ENCODE peak calls at places on chromosomes 16 and 17, in nine cellular contexts. O is cardiac fibroblast, T is GM12864, H is kidney epithelial cell, P is AG10803, G is upper lobe of right lung, K is fibroblast of villous mesenchyme, I is GM12865, W is heart right ventricle. B is an unnamed sample.

GRCh38 chr17:34726536-34727384 is 147.4 kb downstream of the TMEM132E start:
- DNase-seq in O (no peak), T (no peak), H (no peak), P (peak), G (no peak), K (no peak), I (no peak), W (no peak), B (no peak)

GRCh38 chr17:72726936-72727335 is 365.6 kb downstream of the SLC39A11 start:
- DNase-seq in O (peak), T (peak), H (peak), P (no peak), G (no peak), K (no peak), I (peak), W (no peak), B (no peak)

GRCh38 chr17:63293310-63293709 is 152.8 kb downstream of the CYB561 start:
- DNase-seq in O (peak), T (no peak), H (no peak), P (peak), G (no peak), K (peak), I (no peak), W (no peak), B (peak)

GRCh38 chr17:4895676-4896331 is 3.5 kb upstream of the C17orf107 start:
- DNase-seq in O (no peak), T (no peak), H (no peak), P (no peak), G (no peak), K (no peak), I (no peak), W (no peak), B (no peak)

GRCh38 chr17:77374170-77374936 is 233.6 kb downstream of the SEC14L1 start:
- DNase-seq in O (peak), T (no peak), H (no peak), P (peak), G (peak), K (peak), I (no peak), W (peak), B (peak)

GRCh38 chr16:84647830-84648594 is at the start of gene KLHL36:
- DNase-seq in O (no peak), T (no peak), H (no peak), P (peak), G (peak), K (no peak), I (peak), W (peak), B (peak)

GRCh38 chr17:4594406-4595349 is 10.3 kb downstream of the SMTNL2 start:
- DNase-seq in O (no peak), T (no peak), H (no peak), P (no peak), G (peak), K (no peak), I (peak), W (no peak), B (no peak)

GRCh38 chr16:68288252-68288650 is 22.5 kb downstream of the SLC7A6OS start:
- DNase-seq in O (no peak), T (no peak), H (no peak), P (no peak), G (no peak), K (no peak), I (no peak), W (no peak), B (no peak)

GRCh38 chr17:55859518-55859917 is 108.7 kb downstream of the PCTP start:
- DNase-seq in O (no peak), T (no peak), H (no peak), P (no peak), G (no peak), K (no peak), I (no peak), W (no peak), B (no peak)

GRCh38 chr17:66949501-66949900 is 15.0 kb upstream of the CACNG4 start:
- DNase-seq in O (peak), T (no peak), H (no peak), P (peak), G (peak), K (peak), I (no peak), W (no peak), B (peak)

GRCh38 chr16:31352344-31353115 is 2.4 kb upstream of the ITGAX start:
- DNase-seq in O (no peak), T (no peak), H (no peak), P (no peak), G (no peak), K (no peak), I (peak), W (no peak), B (no peak)

GRCh38 chr17:75346906-75347305 is 57.7 kb upstream of the SLC25A19 start:
- DNase-seq in O (no peak), T (no peak), H (no peak), P (peak), G (no peak), K (peak), I (peak), W (no peak), B (peak)

GRCh38 chr17:82810644-82811430 is 29.0 kb downstream of the ZNF750 start:
- DNase-seq in O (no peak), T (no peak), H (no peak), P (no peak), G (no peak), K (no peak), I (no peak), W (no peak), B (no peak)

GRCh38 chr16:67657751-67658518 is 2.1 kb downstream of the ACD start:
- DNase-seq in O (no peak), T (no peak), H (no peak), P (no peak), G (no peak), K (no peak), I (no peak), W (no peak), B (no peak)

GRCh38 chr17:18004901-18005305 is 32.2 kb downstream of the DRC3 start:
- DNase-seq in O (no peak), T (no peak), H (no peak), P (no peak), G (no peak), K (no peak), I (no peak), W (no peak), B (no peak)

GRCh38 chr17:76026714-76027158 is 370 bp downstream of the EVPL start:
- DNase-seq in O (no peak), T (no peak), H (no peak), P (no peak), G (peak), K (no peak), I (no peak), W (no peak), B (no peak)

GRCh38 chr16:55204094-55204493 is 119.9 kb upstream of the IRX6 start:
- DNase-seq in O (no peak), T (no peak), H (no peak), P (no peak), G (no peak), K (no peak), I (no peak), W (no peak), B (no peak)

GRCh38 chr17:63249256-63250006 is 196.7 kb downstream of the CYB561 start:
- DNase-seq in O (peak), T (no peak), H (no peak), P (peak), G (no peak), K (no peak), I (no peak), W (no peak), B (peak)

GRCh38 chr17:68029512-68030215 is 5.9 kb upstream of the KPNA2 start:
- DNase-seq in O (peak), T (no peak), H (no peak), P (no peak), G (no peak), K (no peak), I (no peak), W (no peak), B (no peak)

GRCh38 chr17:27968206-27968732 is 74.2 kb upstream of the NLK start:
- DNase-seq in O (no peak), T (no peak), H (no peak), P (no peak), G (no peak), K (no peak), I (no peak), W (peak), B (no peak)

GRCh38 chr16:28326881-28327610 is 34.7 kb downstream of the SBK1 start:
- DNase-seq in O (peak), T (peak), H (no peak), P (peak), G (peak), K (peak), I (peak), W (peak), B (peak)

GRCh38 chr16:84517366-84517765 is 12.9 kb upstream of the MEAK7 start:
- DNase-seq in O (no peak), T (no peak), H (no peak), P (no peak), G (no peak), K (no peak), I (no peak), W (no peak), B (no peak)

DNA sequence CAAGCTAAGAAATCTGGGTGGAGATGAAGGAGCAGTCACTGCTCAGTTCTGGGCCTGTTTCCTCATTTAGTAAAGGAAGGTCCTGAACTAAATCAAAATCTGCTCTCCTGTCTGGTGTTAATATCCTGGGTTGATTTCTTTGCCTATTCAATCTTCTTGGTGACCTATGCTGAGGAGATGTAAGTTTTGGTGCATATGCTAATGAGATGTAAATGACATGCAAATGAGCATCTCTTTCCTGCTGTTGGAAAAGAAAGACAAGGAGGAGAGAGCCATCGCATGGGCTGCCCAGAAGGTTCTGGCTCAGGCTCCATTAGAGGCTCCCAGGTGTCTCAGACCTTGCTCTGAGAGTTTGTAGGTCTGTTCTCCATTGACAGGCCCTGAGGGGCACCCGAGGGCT is 3.3 kb downstream of the ABI3 start:
- DNase-seq in O (no peak), T (no peak), H (no peak), P (no peak), G (no peak), K (no peak), I (no peak), W (no peak), B (no peak)
- H3K4me3 ChIP-seq in O (no peak), T (peak), H (no peak), P (no peak), G (peak), K (no peak), I (peak), W (no peak), B (no peak)

DNA sequence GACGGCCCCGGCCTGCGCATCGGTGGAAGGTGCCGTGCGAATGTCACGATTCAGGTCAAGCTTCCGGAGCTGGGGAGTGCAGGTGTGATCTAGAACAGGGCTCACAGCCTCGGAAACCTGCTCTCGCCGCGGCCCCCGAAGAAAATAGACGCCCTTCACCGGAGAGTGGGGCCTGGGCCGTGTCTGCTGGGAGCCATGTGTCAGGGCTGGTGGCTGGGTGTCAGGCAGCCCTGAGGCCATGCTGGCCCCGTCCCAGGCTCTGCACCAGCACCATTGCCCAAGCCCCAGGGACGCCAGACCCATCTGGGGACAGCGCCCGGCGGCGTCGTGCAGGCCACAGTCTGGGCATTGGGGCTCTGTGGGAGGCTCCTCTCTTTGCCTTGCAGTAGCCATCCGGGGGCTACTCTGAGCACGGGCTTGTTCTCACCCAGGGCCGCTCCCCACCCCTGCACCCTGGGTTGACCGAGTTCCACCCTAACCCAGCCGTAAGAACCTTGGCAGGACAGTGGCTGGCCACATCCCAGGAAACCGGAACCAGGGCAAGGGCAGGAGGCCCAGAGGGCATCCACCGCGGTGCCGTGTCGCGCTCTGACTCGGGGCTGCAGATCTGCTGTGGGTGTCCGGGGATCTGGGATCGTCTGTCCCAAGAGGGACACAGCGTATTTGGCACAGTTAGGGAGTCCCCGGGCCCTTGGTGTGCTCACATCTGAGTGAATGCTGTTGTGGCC is 5.3 kb upstream of the NUDT16L1 start:
- DNase-seq in O (no peak), T (no peak), H (no peak), P (no peak), G (peak), K (no peak), I (no peak), W (no peak), B (no peak)
- TF ChIP-seq CTCF in O (no peak), T (no peak), H (no peak), P (no peak), G (no peak), K (no peak), I (no peak), W (no peak), B (no peak)

GRCh38 chr16:56268799-56269198 is 77.5 kb downstream of the GNAO1 start:
- DNase-seq in O (no peak), T (no peak), H (no peak), P (no peak), G (peak), K (no peak), I (no peak), W (no peak), B (no peak)
- H3K4me3 ChIP-seq in O (no peak), T (no peak), H (no peak), P (no peak), G (no peak), K (no peak), I (no peak), W (no peak), B (no peak)

DNA sequence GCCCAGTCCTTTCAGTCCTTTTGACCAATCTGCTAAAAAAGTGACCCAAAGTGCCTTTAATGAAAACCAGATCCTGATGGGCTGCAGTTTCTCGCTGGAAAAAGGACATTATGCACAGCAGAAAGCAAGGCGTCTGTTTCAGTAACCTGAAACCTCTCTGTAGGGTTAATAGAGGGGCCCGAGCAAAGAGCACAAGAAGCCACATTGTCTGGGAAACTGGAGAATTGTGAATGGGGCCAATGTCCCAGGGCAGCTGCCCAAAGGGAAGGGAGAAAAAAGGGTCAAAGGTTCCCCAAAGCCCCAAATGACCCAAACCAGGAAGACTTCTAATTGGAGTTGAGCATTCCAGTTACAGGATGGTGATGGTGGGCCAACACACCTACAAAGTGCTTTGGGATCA is 3.0 kb downstream of the OTOA start:
- DNase-seq in O (no peak), T (no peak), H (no peak), P (no peak), G (no peak), K (no peak), I (no peak), W (no peak), B (no peak)
- TF ChIP-seq CTCF in O (no peak), T (no peak), H (no peak), P (no peak), G (no peak), K (no peak), I (no peak), W (no peak), B (no peak)

DNA sequence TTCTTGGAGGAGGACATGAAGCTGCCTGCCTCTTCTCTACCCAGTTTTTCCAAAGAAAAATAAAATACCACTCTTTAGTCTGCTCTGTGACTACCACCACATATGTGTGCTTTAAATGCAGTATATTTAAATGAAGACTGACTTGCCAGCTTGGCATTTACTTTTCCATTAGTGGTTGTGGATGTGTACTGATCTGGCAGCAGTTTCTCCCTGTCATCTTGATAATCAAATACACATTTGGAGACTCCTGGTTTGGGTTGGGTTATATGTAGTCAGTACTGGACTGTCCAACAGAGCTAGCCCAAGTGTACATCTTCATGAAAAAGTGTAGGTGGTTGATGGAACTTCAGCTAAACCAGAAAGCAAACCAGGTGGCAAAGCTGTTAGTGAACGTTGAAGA is 19.9 kb downstream of the COX10 start:
- DNase-seq in O (no peak), T (no peak), H (no peak), P (peak), G (no peak), K (no peak), I (no peak), W (no peak), B (no peak)
- H3K4me3 ChIP-seq in O (no peak), T (no peak), H (no peak), P (no peak), G (no peak), K (no peak), I (no peak), W (no peak), B (no peak)